ENCODE peak calls at places on chromosomes 7 and 10, in five cellular contexts. V, G, Y, M and K are unnamed samples.

GRCh38 chr7:44961844-44962482 is 16.9 kb downstream of the MYO1G start:
- DNase-seq in G (no peak), V (no peak), M (no peak), Y (no peak), K (no peak)

GRCh38 chr10:70560511-70560931 is 42.0 kb downstream of the PRF1 start:
- DNase-seq in M (peak), Y (no peak), G (no peak), V (no peak), K (no peak)

GRCh38 chr7:2197436-2198155 is 35.1 kb downstream of the MAD1L1 start:
- DNase-seq in Y (no peak), V (no peak), G (no peak), M (no peak), K (no peak)

GRCh38 chr7:91239171-91239604 is 25.0 kb upstream of the FZD1 start:
- DNase-seq in M (no peak), V (no peak), G (no peak), Y (peak), K (no peak)

GRCh38 chr10:88236121-88236743 is 346.9 kb downstream of the RNLS start:
- DNase-seq in M (no peak), V (no peak), Y (no peak), G (no peak), K (no peak)

GRCh38 chr7:22182139-22182538 is 174.8 kb downstream of the RAPGEF5 start:
- DNase-seq in V (no peak), Y (no peak), M (no peak), G (no peak), K (no peak)

GRCh38 chr10:93926613-93927012 is 32.8 kb downstream of the SLC35G1 start:
- DNase-seq in G (no peak), Y (no peak), V (no peak), M (no peak), K (no peak)

GRCh38 chr7:33250421-33250827 is 121.1 kb downstream of the BBS9 start:
- DNase-seq in Y (peak), M (no peak), V (no peak), G (no peak), K (no peak)

GRCh38 chr10:60236869-60237524 is 152.7 kb downstream of the ANK3 start:
- DNase-seq in V (no peak), G (no peak), Y (no peak), M (peak), K (peak)

GRCh38 chr7:20776214-20776875 is 10.3 kb downstream of the SP8 start:
- DNase-seq in V (no peak), G (no peak), M (no peak), Y (no peak), K (no peak)

GRCh38 chr10:112902730-112903129 is 47.3 kb upstream of the TCF7L2 start:
- DNase-seq in V (no peak), Y (no peak), G (no peak), M (no peak), K (no peak)

GRCh38 chr10:105538933-105539332 is 897.8 kb downstream of the SORCS3 start:
- DNase-seq in Y (no peak), G (no peak), M (no peak), V (no peak), K (no peak)

GRCh38 chr10:119288574-119289001 is 81.2 kb downstream of the GRK5 start:
- DNase-seq in V (no peak), G (no peak), M (no peak), Y (no peak), K (no peak)

GRCh38 chr7:75878312-75878768 is 494 bp upstream of the RHBDD2 start:
- DNase-seq in V (no peak), Y (no peak), G (no peak), M (no peak), K (no peak)

GRCh38 chr10:119315128-119316001 is 108.0 kb downstream of the GRK5 start:
- DNase-seq in G (no peak), V (peak), M (no peak), Y (peak), K (peak)

GRCh38 chr10:58555170-58555929 is 42.7 kb downstream of the BICC1 start:
- DNase-seq in G (no peak), Y (no peak), V (no peak), M (no peak), K (no peak)

GRCh38 chr7:77954773-77955562 is 156.4 kb downstream of the PHTF2 start:
- DNase-seq in M (no peak), V (no peak), Y (peak), G (no peak), K (no peak)

GRCh38 chr7:98761225-98761624 is 108.6 kb downstream of the TMEM130 start:
- DNase-seq in M (no peak), V (no peak), G (no peak), Y (no peak), K (no peak)

GRCh38 chr10:7339503-7339902 is 71.3 kb downstream of the SFMBT2 start:
- DNase-seq in M (no peak), V (no peak), Y (no peak), G (peak), K (no peak)

GRCh38 chr7:105831824-105832535 is 44.4 kb downstream of the ATXN7L1 start:
- DNase-seq in M (no peak), V (no peak), Y (peak), G (no peak), K (no peak)

GRCh38 chr7:112868609-112869008 is 78.4 kb upstream of the TMEM168 start:
- DNase-seq in G (no peak), V (no peak), Y (no peak), M (no peak), K (no peak)

GRCh38 chr10:30188567-30189253 is 129.3 kb upstream of the JCAD start:
- DNase-seq in V (no peak), G (no peak), Y (no peak), M (no peak), K (no peak)

GRCh38 chr10:16828731-16829175 is 11.5 kb upstream of the RSU1 start:
- DNase-seq in G (no peak), V (no peak), M (peak), Y (peak), K (peak)

GRCh38 chr10:91051834-91052233 is 130.9 kb upstream of the ANKRD1 start:
- DNase-seq in M (no peak), Y (no peak), G (no peak), V (no peak), K (no peak)

GRCh38 chr7:137258552-137258951 is 85.0 kb downstream of the PTN start:
- DNase-seq in M (no peak), V (no peak), Y (no peak), G (no peak), K (no peak)

GRCh38 chr7:42181566-42181965 is 55.4 kb downstream of the GLI3 start:
- DNase-seq in G (no peak), V (no peak), Y (no peak), M (no peak), K (no peak)